ENCODE peak calls at places on chromosomes 6 and 20, in six cellular contexts. U, I, A, C, T and R are unnamed samples.

GRCh38 chr6:53837875-53838806 is 43.3 kb downstream of the LRRC1 start:
- DNase-seq in U (no peak), I (no peak), A (no peak), C (no peak), T (no peak), R (no peak)

GRCh38 chr6:137722749-137723272 is 144.2 kb upstream of the TNFAIP3 start:
- DNase-seq in U (no peak), I (no peak), A (no peak), C (no peak), T (no peak), R (no peak)

GRCh38 chr20:20546402-20546801 is 166.0 kb downstream of the RALGAPA2 start:
- DNase-seq in U (no peak), I (no peak), A (no peak), C (no peak), T (no peak), R (no peak)

GRCh38 chr20:45946149-45946970 is 11.9 kb downstream of the PCIF1 start:
- DNase-seq in U (no peak), I (no peak), A (peak; percentile 23), C (no peak), T (peak; percentile 52), R (no peak)

GRCh38 chr6:149012040-149012545 is 265.3 kb downstream of the UST start:
- DNase-seq in U (peak; percentile 98), I (no peak), A (no peak), C (no peak), T (no peak), R (no peak)

GRCh38 chr20:22248052-22248667 is 336.2 kb downstream of the FOXA2 start:
- DNase-seq in U (no peak), I (no peak), A (no peak), C (no peak), T (no peak), R (no peak)

GRCh38 chr6:158958504-158959386 is 41.3 kb downstream of the RSPH3 start:
- DNase-seq in U (no peak), I (no peak), A (no peak), C (no peak), T (no peak), R (no peak)

GRCh38 chr20:62136283-62137091 is 6.7 kb downstream of the PSMA7 start:
- DNase-seq in U (no peak), I (no peak), A (no peak), C (peak; percentile 51), T (peak; percentile 58), R (no peak)

GRCh38 chr20:43761396-43762340 is 34.9 kb upstream of the GTSF1L start:
- DNase-seq in U (no peak), I (no peak), A (no peak), C (no peak), T (no peak), R (no peak)

GRCh38 chr6:34900321-34901031 is 11.4 kb downstream of the ANKS1A start:
- DNase-seq in U (no peak), I (no peak), A (no peak), C (no peak), T (no peak), R (no peak)

GRCh38 chr6:134026597-134026996 is 25.8 kb downstream of the SLC2A12 start:
- DNase-seq in U (no peak), I (no peak), A (no peak), C (no peak), T (no peak), R (no peak)